ENCODE peak calls at places on chromosomes 6 and 20, in four cellular contexts. One of them, this sample, is unnamed. For H3K4me1, the result is how much of the 10 kb centered on the place peaks cover.

GRCh38 chr20:33415948-33416347 is 14.6 kb upstream of the CDK5RAP1 start:
- DNase-seq in HCT116: no peak
- DNase-seq in neural progenitor cell: peak
- DNase-seq in sigmoid colon: no peak
- DNase-seq in this sample: no peak

GRCh38 chr6:100856146-100856545 is 25.0 kb downstream of the ASCC3 start:
- DNase-seq in HCT116: no peak
- DNase-seq in neural progenitor cell: no peak
- DNase-seq in sigmoid colon: no peak
- DNase-seq in this sample: no peak

GRCh38 chr20:58436868-58437645 is 48.0 kb downstream of the VAPB start:
- DNase-seq in HCT116: no peak
- DNase-seq in neural progenitor cell: no peak
- DNase-seq in sigmoid colon: no peak
- DNase-seq in this sample: no peak

GRCh38 chr6:158758464-158758863 is 60.7 kb downstream of the EZR start:
- DNase-seq in HCT116: no peak
- DNase-seq in neural progenitor cell: peak
- DNase-seq in sigmoid colon: no peak
- DNase-seq in this sample: no peak

GRCh38 chr6:20441921-20442320 is 40.2 kb downstream of the E2F3 start:
- DNase-seq in HCT116: no peak
- DNase-seq in neural progenitor cell: no peak
- DNase-seq in sigmoid colon: no peak
- DNase-seq in this sample: no peak

GRCh38 chr6:157906537-157907061 is 75.1 kb upstream of the SYNJ2 start:
- DNase-seq in HCT116: no peak
- DNase-seq in neural progenitor cell: no peak
- DNase-seq in sigmoid colon: no peak
- DNase-seq in this sample: no peak

GRCh38 chr6:45714795-45715507 is 300.7 kb downstream of the CLIC5 start:
- DNase-seq in HCT116: peak
- DNase-seq in neural progenitor cell: peak
- DNase-seq in sigmoid colon: peak
- DNase-seq in this sample: peak

GRCh38 chr20:34729416-34729815 is 25.3 kb downstream of the TP53INP2 start:
- DNase-seq in HCT116: no peak
- DNase-seq in neural progenitor cell: no peak
- DNase-seq in sigmoid colon: no peak
- DNase-seq in this sample: no peak

GRCh38 chr6:31122803-31123706 is 2.8 kb upstream of the CDSN start:
- DNase-seq in HCT116: peak
- DNase-seq in neural progenitor cell: no peak
- DNase-seq in sigmoid colon: peak
- DNase-seq in this sample: no peak

GRCh38 chr6:21840428-21840827 is 246.9 kb downstream of the SOX4 start:
- DNase-seq in HCT116: no peak
- DNase-seq in neural progenitor cell: no peak
- DNase-seq in sigmoid colon: no peak
- DNase-seq in this sample: no peak

GRCh38 chr6:99587792-99588191 is 18.8 kb upstream of the PRDM13 start:
- DNase-seq in HCT116: no peak
- DNase-seq in neural progenitor cell: no peak
- DNase-seq in sigmoid colon: no peak
- DNase-seq in this sample: no peak

GRCh38 chr6:24974182-24975171 is 38.7 kb upstream of the RIPOR2 start:
- DNase-seq in HCT116: no peak
- DNase-seq in neural progenitor cell: no peak
- DNase-seq in sigmoid colon: no peak
- DNase-seq in this sample: peak

GRCh38 chr6:150881911-150882481 is 16.5 kb downstream of the MTHFD1L start:
- DNase-seq in HCT116: no peak
- DNase-seq in neural progenitor cell: peak
- DNase-seq in sigmoid colon: peak
- DNase-seq in this sample: no peak
- H3K4me1 ChIP-seq in HCT116: under half
- H3K4me1 ChIP-seq in neural progenitor cell: under half
- H3K4me1 ChIP-seq in sigmoid colon: under half
- H3K4me1 ChIP-seq in this sample: under half

GRCh38 chr20:53867741-53868351 is 202.5 kb downstream of the BCAS1 start:
- DNase-seq in HCT116: no peak
- DNase-seq in neural progenitor cell: peak
- DNase-seq in sigmoid colon: no peak
- DNase-seq in this sample: no peak

GRCh38 chr20:53870426-53871199 is 199.8 kb downstream of the BCAS1 start:
- DNase-seq in HCT116: no peak
- DNase-seq in neural progenitor cell: no peak
- DNase-seq in sigmoid colon: no peak
- DNase-seq in this sample: no peak

GRCh38 chr20:53872081-53872541 is 198.3 kb downstream of the BCAS1 start:
- DNase-seq in HCT116: no peak
- DNase-seq in neural progenitor cell: no peak
- DNase-seq in sigmoid colon: no peak
- DNase-seq in this sample: no peak

GRCh38 chr20:53871541-53871940 is 198.9 kb downstream of the BCAS1 start:
- DNase-seq in HCT116: no peak
- DNase-seq in neural progenitor cell: no peak
- DNase-seq in sigmoid colon: no peak
- DNase-seq in this sample: no peak

GRCh38 chr20:53869466-53870258 is 200.7 kb downstream of the BCAS1 start:
- DNase-seq in HCT116: peak
- DNase-seq in neural progenitor cell: peak
- DNase-seq in sigmoid colon: peak
- DNase-seq in this sample: peak
- H3K4me3 ChIP-seq in HCT116: no peak
- H3K4me3 ChIP-seq in neural progenitor cell: no peak
- H3K4me3 ChIP-seq in sigmoid colon: no peak
- H3K4me3 ChIP-seq in this sample: no peak

GRCh38 chr20:37649017-37649416 is 44.8 kb upstream of the CTNNBL1 start:
- DNase-seq in HCT116: no peak
- DNase-seq in neural progenitor cell: no peak
- DNase-seq in sigmoid colon: no peak
- DNase-seq in this sample: no peak
- H3K4me1 ChIP-seq in HCT116: under half
- H3K4me1 ChIP-seq in neural progenitor cell: under half
- H3K4me1 ChIP-seq in sigmoid colon: under half
- H3K4me1 ChIP-seq in this sample: under half

DNA sequence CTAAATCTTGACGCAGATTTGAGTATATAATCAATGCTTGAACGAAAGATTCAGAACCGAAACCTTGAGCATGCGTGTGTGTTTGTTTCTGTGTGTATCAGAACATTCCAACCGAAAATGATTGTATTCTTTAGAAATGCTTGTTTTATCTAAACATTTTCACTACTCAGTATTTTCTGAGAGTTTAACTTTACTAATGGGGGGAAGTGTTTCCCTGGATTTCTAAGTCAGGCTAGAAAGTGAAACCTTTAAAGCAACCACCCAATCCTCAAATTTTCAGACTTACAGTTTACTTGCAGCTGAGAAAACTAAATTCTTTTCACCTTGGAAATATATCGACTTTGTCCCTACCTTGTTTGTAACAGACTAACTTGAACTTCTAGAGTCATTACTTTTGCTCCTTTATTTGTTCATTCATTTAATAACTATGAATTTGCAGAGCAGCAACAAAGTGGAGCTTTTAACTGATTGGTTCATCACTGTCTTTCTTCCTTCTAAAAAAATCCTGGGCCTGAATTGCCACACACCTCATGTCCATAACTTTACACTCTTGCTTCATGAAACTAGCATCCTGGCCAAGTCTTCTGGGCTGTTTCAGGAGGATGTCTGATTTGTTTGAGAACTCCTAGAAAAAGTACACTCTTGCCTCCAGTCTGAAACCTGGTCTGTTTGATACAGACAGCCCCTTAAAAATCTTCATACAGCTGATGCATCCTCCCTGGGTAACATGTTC is 77.8 kb upstream of the XRN2 start:
- DNase-seq in HCT116: no peak
- DNase-seq in neural progenitor cell: no peak
- DNase-seq in sigmoid colon: no peak
- DNase-seq in this sample: no peak
- H3K4me3 ChIP-seq in HCT116: no peak
- H3K4me3 ChIP-seq in neural progenitor cell: no peak
- H3K4me3 ChIP-seq in sigmoid colon: no peak
- H3K4me3 ChIP-seq in this sample: no peak

GRCh38 chr20:49675368-49676151 is 38.1 kb downstream of the B4GALT5 start:
- DNase-seq in HCT116: no peak
- DNase-seq in neural progenitor cell: no peak
- DNase-seq in sigmoid colon: no peak
- DNase-seq in this sample: no peak

GRCh38 chr20:49674383-49675352 is 39.0 kb downstream of the B4GALT5 start:
- DNase-seq in HCT116: peak
- DNase-seq in neural progenitor cell: no peak
- DNase-seq in sigmoid colon: no peak
- DNase-seq in this sample: no peak

GRCh38 chr20:49676581-49677291 is 36.9 kb downstream of the B4GALT5 start:
- DNase-seq in HCT116: no peak
- DNase-seq in neural progenitor cell: no peak
- DNase-seq in sigmoid colon: no peak
- DNase-seq in this sample: peak

GRCh38 chr20:49680475-49680874 is 33.2 kb downstream of the B4GALT5 start:
- DNase-seq in HCT116: no peak
- DNase-seq in neural progenitor cell: no peak
- DNase-seq in sigmoid colon: no peak
- DNase-seq in this sample: no peak

GRCh38 chr20:49677777-49678758 is 35.6 kb downstream of the B4GALT5 start:
- DNase-seq in HCT116: no peak
- DNase-seq in neural progenitor cell: no peak
- DNase-seq in sigmoid colon: no peak
- DNase-seq in this sample: no peak
- H3K4me1 ChIP-seq in HCT116: half or more
- H3K4me1 ChIP-seq in neural progenitor cell: half or more
- H3K4me1 ChIP-seq in sigmoid colon: half or more
- H3K4me1 ChIP-seq in this sample: under half

GRCh38 chr20:1809121-1809520 is 86.1 kb upstream of the SIRPA start:
- DNase-seq in HCT116: no peak
- DNase-seq in neural progenitor cell: no peak
- DNase-seq in sigmoid colon: no peak
- DNase-seq in this sample: no peak
- H3K4me3 ChIP-seq in HCT116: no peak
- H3K4me3 ChIP-seq in neural progenitor cell: no peak
- H3K4me3 ChIP-seq in sigmoid colon: no peak
- H3K4me3 ChIP-seq in this sample: no peak

GRCh38 chr6:136439514-136440186 is 110.6 kb downstream of the MAP7 start:
- DNase-seq in HCT116: no peak
- DNase-seq in neural progenitor cell: no peak
- DNase-seq in sigmoid colon: no peak
- DNase-seq in this sample: no peak

GRCh38 chr6:136435096-136435495 is 115.1 kb downstream of the MAP7 start:
- DNase-seq in HCT116: no peak
- DNase-seq in neural progenitor cell: no peak
- DNase-seq in sigmoid colon: no peak
- DNase-seq in this sample: no peak

GRCh38 chr6:136438445-136438844 is 111.8 kb downstream of the MAP7 start:
- DNase-seq in HCT116: no peak
- DNase-seq in neural progenitor cell: no peak
- DNase-seq in sigmoid colon: no peak
- DNase-seq in this sample: no peak

GRCh38 chr6:136440187-136440582 is 110.0 kb downstream of the MAP7 start:
- DNase-seq in HCT116: no peak
- DNase-seq in neural progenitor cell: no peak
- DNase-seq in sigmoid colon: no peak
- DNase-seq in this sample: no peak

GRCh38 chr6:136437246-136437645 is 113.0 kb downstream of the MAP7 start:
- DNase-seq in HCT116: no peak
- DNase-seq in neural progenitor cell: no peak
- DNase-seq in sigmoid colon: no peak
- DNase-seq in this sample: no peak
- H3K4me1 ChIP-seq in HCT116: under half
- H3K4me1 ChIP-seq in neural progenitor cell: under half
- H3K4me1 ChIP-seq in sigmoid colon: under half
- H3K4me1 ChIP-seq in this sample: under half

DNA sequence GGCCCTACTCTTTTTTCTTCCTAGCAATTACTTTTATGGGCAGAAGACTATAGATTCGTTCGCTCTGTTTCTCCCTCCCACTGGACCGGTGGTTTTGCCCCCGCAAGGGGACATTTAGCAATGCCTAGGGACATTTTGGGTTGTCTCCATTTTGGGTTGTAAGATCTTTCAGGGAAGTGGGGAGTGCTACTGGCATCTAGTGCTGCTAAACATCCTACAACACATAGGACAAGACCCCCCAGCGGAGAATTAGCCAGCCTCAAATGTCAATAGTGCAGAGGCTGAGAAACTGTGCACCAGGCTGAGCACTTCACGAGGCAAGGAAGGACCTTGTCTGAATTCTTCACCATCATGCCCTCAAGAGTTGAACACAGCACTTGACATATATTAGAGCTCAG is 4.8 kb upstream of the ZMYND8 start:
- DNase-seq in HCT116: no peak
- DNase-seq in neural progenitor cell: no peak
- DNase-seq in sigmoid colon: no peak
- DNase-seq in this sample: no peak
- H3K4me3 ChIP-seq in HCT116: no peak
- H3K4me3 ChIP-seq in neural progenitor cell: peak
- H3K4me3 ChIP-seq in sigmoid colon: peak
- H3K4me3 ChIP-seq in this sample: no peak